ENCODE peak calls at places on chromosomes 4 and X, in four cellular contexts. F is lung, G is heart left ventricle, P is heart right ventricle. N is an unnamed sample.

GRCh38 chr4:36288727-36289126 is 7.3 kb downstream of the DTHD1 start:
- DNase-seq in G (no peak), P (no peak), F (no peak), N (no peak)

GRCh38 chr4:663438-664428 is 10.3 kb downstream of the ATP5ME start:
- DNase-seq in P (no peak), G (peak; percentile 63), F (peak; percentile 65), N (no peak)

GRCh38 chrX:151239748-151240147 is 63.4 kb downstream of the GPR50 start:
- DNase-seq in F (no peak), G (no peak), P (no peak), N (no peak)

GRCh38 chr4:58776627-58777026 is 1666.4 kb upstream of the IGFBP7 start:
- DNase-seq in G (no peak), P (no peak), F (no peak), N (no peak)

GRCh38 chrX:64894454-64895038 is 81.7 kb downstream of the ZC4H2 start:
- DNase-seq in F (no peak), P (no peak), G (no peak), N (no peak)

GRCh38 chr4:156870166-156870565 is 101.4 kb downstream of the PDGFC start:
- DNase-seq in P (no peak), F (no peak), G (no peak), N (no peak)

GRCh38 chrX:16239211-16239610 is 71.9 kb downstream of the MAGEB17 start:
- DNase-seq in P (no peak), F (no peak), G (no peak), N (no peak)

GRCh38 chr4:184621518-184621917 is 27.7 kb downstream of the CASP3 start:
- DNase-seq in G (no peak), P (no peak), F (no peak), N (no peak)

GRCh38 chrX:9443327-9443726 is 21.5 kb upstream of the TBL1X start:
- DNase-seq in F (no peak), P (no peak), G (no peak), N (no peak)

GRCh38 chrX:47209508-47210238 is 8.8 kb upstream of the CDK16 start:
- DNase-seq in G (peak; percentile 32), F (no peak), P (no peak), N (no peak)

GRCh38 chrX:121010218-121010617 is 24.7 kb upstream of the CT47A1 start:
- DNase-seq in G (no peak), F (no peak), P (no peak), N (no peak)

DNA sequence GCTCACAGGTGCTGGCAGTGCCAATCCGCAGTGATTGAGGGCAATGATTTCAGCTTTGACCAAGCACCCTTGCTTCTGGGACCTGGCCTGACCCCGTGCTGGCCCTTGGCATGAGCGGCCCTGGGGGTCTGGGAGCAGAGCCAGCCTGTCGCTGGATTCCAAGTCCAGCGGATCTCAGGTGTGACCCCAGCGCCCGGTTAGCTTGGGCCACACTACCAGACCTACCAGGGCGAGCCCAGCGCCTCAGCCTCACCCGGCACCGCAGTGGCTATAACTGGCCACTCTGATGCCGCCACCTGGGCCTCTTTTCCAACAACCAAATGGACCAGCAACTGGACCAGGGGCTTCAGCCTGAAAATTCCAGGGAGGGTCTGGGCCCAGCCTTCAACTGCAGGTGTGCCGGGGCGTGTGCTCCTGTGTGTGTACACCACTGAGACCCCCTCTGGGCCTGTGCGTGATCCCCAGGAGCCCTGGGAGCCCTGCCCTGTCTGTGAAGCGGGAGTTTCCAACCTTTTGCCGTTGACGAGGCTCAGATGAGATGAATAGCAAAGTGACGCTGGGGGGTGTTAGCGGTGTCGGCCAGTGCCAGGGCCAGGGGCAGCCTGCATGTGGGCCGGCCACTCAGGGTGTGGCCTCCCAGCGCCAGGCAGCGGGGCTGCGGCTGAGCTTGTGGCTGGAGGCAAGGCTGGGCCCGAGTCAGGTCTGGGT is 658 bp downstream of the SH3TC1 start:
- DNase-seq in G (no peak), F (no peak), P (no peak), N (no peak)
- H3K4me1 ChIP-seq in G (peaks cover 52% of the 10 kb centered on the region), F (no peaks in the 10 kb centered on the region), P (peaks cover 78% of the 10 kb centered on the region), N (peaks cover 53% of the 10 kb centered on the region)

GRCh38 chrX:78886550-78886949 is 58.6 kb upstream of the P2RY10 start:
- DNase-seq in F (no peak), G (no peak), P (no peak), N (no peak)
- TF ChIP-seq CTCF in F (no peak), G (peak; percentile 33), P (peak; percentile 21), N (peak; percentile 35)

DNA sequence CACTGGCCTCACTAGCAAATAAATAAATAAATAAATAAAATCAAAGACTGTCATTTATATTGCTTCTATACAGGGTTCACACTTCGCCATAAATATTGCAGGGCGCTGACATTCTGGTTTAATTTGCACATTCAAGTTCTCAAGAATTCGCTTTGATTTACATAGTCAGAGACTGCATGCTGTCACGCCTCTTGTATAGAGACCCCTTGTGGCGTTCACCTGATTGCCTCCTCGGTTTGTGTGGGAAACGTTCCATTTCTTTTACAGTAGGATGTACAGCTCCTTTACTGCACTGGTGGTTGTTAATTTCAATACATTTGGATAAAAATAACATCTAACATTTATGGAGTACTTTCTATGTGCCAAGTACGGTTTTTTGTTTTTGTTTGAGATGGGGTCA is 71.3 kb upstream of the ADGRG2 start:
- DNase-seq in F (no peak), G (no peak), P (no peak), N (no peak)
- H3K4me1 ChIP-seq in F (no peaks in the 10 kb centered on the region), G (no peaks in the 10 kb centered on the region), P (no peaks in the 10 kb centered on the region), N (no peaks in the 10 kb centered on the region)

GRCh38 chr4:145827885-145828284 is 110.7 kb downstream of the ZNF827 start:
- DNase-seq in G (no peak), F (no peak), P (no peak), N (no peak)

GRCh38 chr4:145824469-145824868 is 114.2 kb downstream of the ZNF827 start:
- DNase-seq in F (no peak), G (no peak), P (no peak), N (no peak)

GRCh38 chr4:145821771-145822170 is 116.9 kb downstream of the ZNF827 start:
- DNase-seq in G (no peak), P (no peak), F (no peak), N (no peak)

GRCh38 chr4:145823743-145824142 is 114.9 kb downstream of the ZNF827 start:
- DNase-seq in F (no peak), G (no peak), P (no peak), N (no peak)

GRCh38 chr4:145825255-145825654 is 113.4 kb downstream of the ZNF827 start:
- DNase-seq in P (no peak), G (no peak), F (no peak), N (no peak)
- TF ChIP-seq CTCF in P (no peak), G (no peak), F (no peak), N (no peak)

GRCh38 chrX:40092808-40093435 is 4.8 kb downstream of the BCOR start:
- DNase-seq in P (no peak), F (no peak), G (no peak), N (no peak)

GRCh38 chrX:40090050-40090804 is 7.5 kb downstream of the BCOR start:
- DNase-seq in F (no peak), P (peak; percentile 38), G (peak; percentile 51), N (no peak)

GRCh38 chrX:40091691-40092421 is 5.9 kb downstream of the BCOR start:
- DNase-seq in G (no peak), P (no peak), F (no peak), N (no peak)

GRCh38 chrX:40088803-40089540 is 8.8 kb downstream of the BCOR start:
- DNase-seq in G (no peak), P (no peak), F (no peak), N (no peak)

GRCh38 chrX:40090961-40091360 is 6.8 kb downstream of the BCOR start:
- DNase-seq in P (no peak), F (no peak), G (no peak), N (no peak)
- H3K4me1 ChIP-seq in P (peaks cover 45% of the 10 kb centered on the region), F (no peaks in the 10 kb centered on the region), G (peaks cover 31% of the 10 kb centered on the region), N (peaks cover 78% of the 10 kb centered on the region)

GRCh38 chrX:131778269-131779218 is 234.7 kb downstream of the OR13H1 start:
- DNase-seq in F (peak; percentile 80), P (no peak), G (no peak), N (no peak)

GRCh38 chrX:131779313-131779712 is 235.4 kb downstream of the OR13H1 start:
- DNase-seq in P (no peak), G (no peak), F (no peak), N (no peak)

GRCh38 chrX:131789664-131790063 is 233.4 kb upstream of the STK26 start:
- DNase-seq in F (no peak), P (no peak), G (no peak), N (no peak)

GRCh38 chrX:131783555-131784338 is 239.4 kb upstream of the STK26 start:
- DNase-seq in G (no peak), P (no peak), F (peak; percentile 85), N (no peak)
- TF ChIP-seq CTCF in G (no peak), P (no peak), F (peak; percentile 61), N (peak; percentile 57)

GRCh38 chrX:34826964-34827363 is 115.6 kb upstream of the FAM47B start:
- DNase-seq in P (no peak), G (no peak), F (no peak), N (no peak)
- H3K4me1 ChIP-seq in P (no peaks in the 10 kb centered on the region), G (no peaks in the 10 kb centered on the region), F (no peaks in the 10 kb centered on the region), N (no peaks in the 10 kb centered on the region)

DNA sequence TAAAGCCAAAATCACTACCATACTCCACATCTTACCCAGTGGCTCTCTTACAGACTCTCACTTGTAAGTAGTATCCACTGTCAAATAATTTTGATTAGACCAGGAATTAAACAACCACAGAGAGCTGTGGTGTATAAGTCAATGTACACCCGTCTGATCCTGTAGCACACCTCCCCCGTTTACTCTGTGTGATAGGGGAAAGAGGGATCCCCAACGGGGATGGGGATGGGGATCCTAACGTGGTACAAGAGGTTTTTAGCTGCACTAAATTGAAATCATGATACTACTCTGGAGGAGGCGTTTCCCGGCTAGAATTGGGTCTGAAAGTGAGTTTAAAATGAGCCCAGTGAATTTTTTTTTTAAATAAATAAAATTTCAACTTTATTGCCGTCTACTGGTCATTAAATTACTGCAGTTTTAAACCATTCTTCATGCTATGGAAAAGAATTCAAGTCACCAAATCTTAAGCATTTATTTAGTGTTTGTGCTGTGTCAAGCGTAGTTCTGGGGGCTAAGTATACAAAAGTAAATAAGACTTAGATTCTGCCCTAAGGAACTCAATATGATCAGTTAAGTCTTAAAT is 76.6 kb downstream of the INTS12 start:
- DNase-seq in G (no peak), P (no peak), F (no peak), N (no peak)
- TF ChIP-seq CTCF in G (no peak), P (no peak), F (no peak), N (peak; percentile 53)

GRCh38 chr4:31585503-31585902 is 865.3 kb downstream of the PCDH7 start:
- DNase-seq in P (no peak), G (no peak), F (no peak), N (no peak)
- H3K4me1 ChIP-seq in P (no peaks in the 10 kb centered on the region), G (no peaks in the 10 kb centered on the region), F (no peaks in the 10 kb centered on the region), N (no peaks in the 10 kb centered on the region)

DNA sequence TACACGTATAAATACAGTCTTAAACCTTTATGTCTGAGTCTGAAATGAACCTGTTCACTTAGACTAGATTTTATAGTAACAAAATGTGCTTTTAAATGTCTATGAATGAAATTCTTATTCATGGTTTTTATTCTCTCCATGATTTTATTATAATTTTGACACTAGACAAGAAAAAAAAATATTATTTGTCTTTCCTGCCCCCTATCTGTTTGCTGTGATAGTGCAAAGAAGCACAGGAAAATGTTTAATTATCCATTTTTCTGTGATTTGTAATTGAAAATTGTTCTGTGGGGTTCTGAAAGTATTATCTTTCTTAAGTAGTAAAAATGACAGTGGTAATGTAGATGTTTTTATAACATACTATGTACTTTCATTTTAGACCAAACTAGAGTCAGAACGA is 52.0 kb downstream of the INTS6L start:
- DNase-seq in F (no peak), G (no peak), P (no peak), N (no peak)
- TF ChIP-seq CTCF in F (no peak), G (peak; percentile 49), P (peak; percentile 45), N (peak; percentile 41)

N was measured in esophagus muscularis mucosa.